ENCODE peak calls at places on chromosomes 11 and 22, in eight cellular contexts. G is body of pancreas; C is PC-3; F is right atrium auricular region; L is mucosa of descending colon; T is AG04450; Z is CD4-positive, CD25-positive, alpha-beta regulatory T cell; U is CD8-positive, alpha-beta memory T cell. D is an unnamed sample.

GRCh38 chr11:35274909-35275807 is 136.2 kb downstream of the CD44 start:
- DNase-seq in T (no peak), G (peak; percentile 94), Z (no peak), C (peak; percentile 84), L (peak; percentile 52), F (no peak), U (no peak), D (peak; percentile 63)

GRCh38 chr22:30968015-30968923 is at the start of gene MORC2:
- DNase-seq in L (peak; percentile 82), G (peak; percentile 76), U (no peak), C (peak; percentile 24), T (no peak), F (peak; percentile 59), Z (no peak), D (no peak)

GRCh38 chr22:42942351-42942750 is 72.6 kb downstream of the PACSIN2 start:
- DNase-seq in C (no peak), Z (no peak), F (no peak), G (no peak), U (no peak), L (no peak), T (no peak), D (no peak)

GRCh38 chr11:69915151-69915500 is 95.9 kb upstream of the FGF3 start:
- DNase-seq in Z (no peak), F (no peak), C (peak; percentile 93), G (no peak), U (no peak), T (no peak), L (no peak), D (no peak)

GRCh38 chr11:122139595-122139866 is 23.5 kb upstream of the BLID start:
- DNase-seq in F (no peak), U (no peak), L (no peak), G (no peak), C (peak; percentile 84), Z (no peak), T (peak; percentile 36), D (no peak)

GRCh38 chr11:43694477-43694876 is 13.9 kb downstream of the HSD17B12 start:
- DNase-seq in T (no peak), Z (no peak), F (no peak), L (no peak), G (no peak), U (no peak), C (no peak), D (no peak)

GRCh38 chr11:4714300-4714699 is 9.7 kb downstream of the MMP26 start:
- DNase-seq in Z (no peak), C (no peak), U (no peak), T (no peak), L (no peak), F (no peak), G (no peak), D (no peak)

GRCh38 chr11:57340228-57340627 is 2.1 kb downstream of the P2RX3 start:
- DNase-seq in L (peak; percentile 44), C (peak; percentile 35), U (peak; percentile 35), F (no peak), G (no peak), T (no peak), Z (no peak), D (no peak)

GRCh38 chr22:26514419-26515161 is 2.3 kb upstream of the TFIP11 start:
- DNase-seq in G (no peak), U (no peak), F (no peak), C (no peak), T (no peak), Z (no peak), L (no peak), D (no peak)

GRCh38 chr11:14425621-14426020 is 66.6 kb upstream of the RRAS2 start:
- DNase-seq in L (no peak), U (no peak), G (no peak), Z (no peak), F (no peak), T (no peak), C (no peak), D (no peak)

GRCh38 chr11:62925308-62925707 is 4.1 kb upstream of the CHRM1 start:
- DNase-seq in U (no peak), T (no peak), C (no peak), L (no peak), G (no peak), Z (no peak), F (no peak), D (no peak)

GRCh38 chr11:115759622-115760527 is 255.7 kb upstream of the CADM1 start:
- DNase-seq in C (no peak), L (no peak), T (no peak), Z (no peak), U (no peak), G (peak; percentile 27), F (no peak), D (peak; percentile 2)

GRCh38 chr22:22086501-22087158 is 104.0 kb upstream of the TOP3B start:
- DNase-seq in L (no peak), Z (no peak), F (peak; percentile 58), T (no peak), G (no peak), C (no peak), U (no peak), D (no peak)

GRCh38 chr22:24124247-24124646 is 57.0 kb upstream of the SUSD2 start:
- DNase-seq in F (no peak), C (no peak), Z (no peak), G (no peak), L (no peak), U (no peak), T (no peak), D (no peak)

GRCh38 chr11:94747136-94748110 is 20.7 kb upstream of the AMOTL1 start:
- DNase-seq in L (no peak), F (no peak), Z (no peak), T (no peak), G (no peak), U (no peak), C (peak; percentile 99), D (peak; percentile 51)

GRCh38 chr22:25453058-25453457 is 111.4 kb upstream of the GRK3 start:
- DNase-seq in C (no peak), L (no peak), U (no peak), G (no peak), Z (no peak), F (no peak), T (no peak), D (no peak)

GRCh38 chr11:111454561-111455192 is 57.5 kb downstream of the BTG4 start:
- DNase-seq in F (no peak), C (peak; percentile 80), T (peak; percentile 38), Z (peak; percentile 23), U (no peak), L (no peak), G (no peak), D (peak; percentile 88)

GRCh38 chr22:36552300-36552699 is 23.3 kb upstream of the EIF3D start:
- DNase-seq in C (no peak), G (no peak), T (no peak), U (no peak), Z (no peak), F (no peak), L (no peak), D (no peak)

GRCh38 chr11:76248210-76248609 is 41.9 kb upstream of the WNT11 start:
- DNase-seq in U (no peak), Z (no peak), G (no peak), C (peak; percentile 44), L (peak; percentile 25), T (no peak), F (no peak), D (no peak)

GRCh38 chr11:10181811-10182210 is 112.2 kb downstream of the SBF2 start:
- DNase-seq in T (no peak), C (peak; percentile 64), U (no peak), L (no peak), F (no peak), Z (no peak), G (no peak), D (peak; percentile 58)

GRCh38 chr22:27585141-27585540 is 216.4 kb downstream of the MN1 start:
- DNase-seq in T (no peak), U (no peak), G (no peak), L (no peak), C (peak; percentile 77), Z (no peak), F (no peak), D (no peak)

GRCh38 chr11:119356349-119357031 is 10.0 kb upstream of the MFRP start:
- DNase-seq in U (peak; percentile 81), L (peak; percentile 85), C (peak; percentile 70), F (peak; percentile 86), G (no peak), T (no peak), Z (peak; percentile 69), D (peak; percentile 93)

GRCh38 chr11:119460582-119460981 is 37.6 kb upstream of the THY1 start:
- DNase-seq in F (no peak), U (no peak), Z (no peak), L (no peak), G (no peak), T (peak; percentile 95), C (no peak), D (peak; percentile 72)

GRCh38 chr22:49328630-49329405 is 498.9 kb downstream of the BRD1 start:
- DNase-seq in U (no peak), T (no peak), L (no peak), G (no peak), Z (no peak), F (peak; percentile 18), C (no peak), D (no peak)
- H3K9me3 ChIP-seq in U (no peaks in the 10 kb centered on the region), T (peaks cover 93% of the 10 kb centered on the region), L (no peaks in the 10 kb centered on the region), G (no peaks in the 10 kb centered on the region), Z (no peaks in the 10 kb centered on the region), F (no peaks in the 10 kb centered on the region), C (no peaks in the 10 kb centered on the region), D (peaks cover 7% of the 10 kb centered on the region)

GRCh38 chr11:15576759-15577158 is 462.0 kb downstream of the INSC start:
- DNase-seq in L (no peak), F (no peak), T (no peak), Z (no peak), C (no peak), U (no peak), G (no peak), D (no peak)
- H3K9me3 ChIP-seq in L (no peaks in the 10 kb centered on the region), F (no peaks in the 10 kb centered on the region), T (no peaks in the 10 kb centered on the region), Z (no peaks in the 10 kb centered on the region), C (no peaks in the 10 kb centered on the region), U (no peaks in the 10 kb centered on the region), G (no peaks in the 10 kb centered on the region), D (no peaks in the 10 kb centered on the region)

DNA sequence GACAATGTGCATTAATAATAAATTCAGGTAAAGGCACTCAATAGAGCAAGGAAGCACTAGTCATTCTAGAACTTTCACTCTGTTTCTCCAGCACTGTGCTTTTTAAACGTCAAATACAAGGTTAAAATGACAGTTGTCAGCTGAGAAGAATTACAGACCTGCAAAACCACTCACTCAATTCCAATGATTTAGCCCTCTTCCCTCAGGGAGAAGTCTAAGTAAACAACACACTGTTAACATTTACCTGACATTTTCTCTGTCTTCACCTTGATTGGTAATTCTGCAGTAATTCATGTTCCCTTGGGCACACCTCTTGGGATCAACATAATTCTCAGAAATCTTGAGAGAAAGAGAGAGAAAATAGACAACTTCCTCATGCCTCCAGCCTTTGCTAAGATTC is 517.0 kb upstream of the FAT3 start:
- DNase-seq in U (no peak), F (no peak), T (no peak), C (no peak), L (no peak), Z (no peak), G (no peak), D (no peak)
- H3K9me3 ChIP-seq in U (no peaks in the 10 kb centered on the region), F (no peaks in the 10 kb centered on the region), T (no peaks in the 10 kb centered on the region), C (peaks cover 4% of the 10 kb centered on the region), L (no peaks in the 10 kb centered on the region), Z (no peaks in the 10 kb centered on the region), G (no peaks in the 10 kb centered on the region), D (no peaks in the 10 kb centered on the region)

DNA sequence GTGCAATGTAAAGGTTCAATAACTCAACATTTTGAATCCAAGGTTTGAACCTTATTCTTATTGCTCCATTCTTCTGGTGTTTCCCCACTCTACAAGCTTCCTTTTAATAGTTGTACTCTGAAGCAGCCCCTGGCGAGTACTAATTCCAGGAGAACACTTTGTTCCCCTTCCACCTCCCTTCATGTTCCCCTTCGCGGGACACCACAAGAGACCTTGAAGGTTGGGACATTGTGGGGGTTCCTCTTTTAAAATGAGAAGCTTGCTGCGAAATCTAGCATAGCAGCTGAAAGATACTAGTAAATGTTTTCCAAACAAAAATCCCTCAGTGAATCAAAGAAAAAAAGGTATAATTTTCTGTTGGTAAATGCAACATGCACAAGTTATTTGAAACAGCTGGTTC is 626.3 kb upstream of the LRRC4C start:
- DNase-seq in U (no peak), Z (no peak), F (no peak), T (no peak), L (no peak), C (no peak), G (peak; percentile 9), D (no peak)
- H3K9me3 ChIP-seq in U (no peaks in the 10 kb centered on the region), Z (peaks cover 3% of the 10 kb centered on the region), F (no peaks in the 10 kb centered on the region), T (peaks cover 2% of the 10 kb centered on the region), L (no peaks in the 10 kb centered on the region), C (no peaks in the 10 kb centered on the region), G (no peaks in the 10 kb centered on the region), D (no peaks in the 10 kb centered on the region)